ENCODE peak calls at places on chromosomes 2 and 18, in seven cellular contexts. One of them, this sample, is unnamed.

GRCh38 chr18:486929-487328 is 13.6 kb downstream of the COLEC12 start:
- DNase-seq in NCI-H2081: no peak
- DNase-seq in T-helper 2 cell treated with Interferon-gamma antibody and Interleukin-4, amounts not matched to agents 5 μg/mL and 100 μg/mL, for 36 hours: no peak
- DNase-seq in T follicular helper cell: no peak
- DNase-seq in activated gamma-delta T cell treated with anti-CD3 and anti-CD28 coated beads, Interleukin-2, amount 50 U/mL, for 16 hours: no peak
- DNase-seq in Right ventricle myocardium inferior: no peak
- DNase-seq in Ammon's horn: no peak
- DNase-seq in this sample: no peak

GRCh38 chr2:229858351-229858750 is 63.5 kb downstream of the TRIP12 start:
- DNase-seq in NCI-H2081: no peak
- DNase-seq in activated gamma-delta T cell treated with anti-CD3 and anti-CD28 coated beads, Interleukin-2, amount 50 U/mL, for 16 hours: no peak
- DNase-seq in Right ventricle myocardium inferior: no peak
- DNase-seq in T-helper 2 cell treated with Interferon-gamma antibody and Interleukin-4, amounts not matched to agents 5 μg/mL and 100 μg/mL, for 36 hours: no peak
- DNase-seq in Ammon's horn: no peak
- DNase-seq in T follicular helper cell: no peak
- DNase-seq in this sample: no peak

GRCh38 chr2:26727641-26728561 is 35.4 kb downstream of the KCNK3 start:
- DNase-seq in activated gamma-delta T cell treated with anti-CD3 and anti-CD28 coated beads, Interleukin-2, amount 50 U/mL, for 16 hours: no peak
- DNase-seq in Right ventricle myocardium inferior: no peak
- DNase-seq in Ammon's horn: no peak
- DNase-seq in T-helper 2 cell treated with Interferon-gamma antibody and Interleukin-4, amounts not matched to agents 5 μg/mL and 100 μg/mL, for 36 hours: no peak
- DNase-seq in NCI-H2081: no peak
- DNase-seq in T follicular helper cell: no peak
- DNase-seq in this sample: no peak

GRCh38 chr2:15940661-15941482 is 522 bp downstream of the MYCN start:
- DNase-seq in NCI-H2081: no peak
- DNase-seq in Ammon's horn: no peak
- DNase-seq in activated gamma-delta T cell treated with anti-CD3 and anti-CD28 coated beads, Interleukin-2, amount 50 U/mL, for 16 hours: no peak
- DNase-seq in Right ventricle myocardium inferior: no peak
- DNase-seq in T follicular helper cell: no peak
- DNase-seq in T-helper 2 cell treated with Interferon-gamma antibody and Interleukin-4, amounts not matched to agents 5 μg/mL and 100 μg/mL, for 36 hours: no peak
- DNase-seq in this sample: no peak

GRCh38 chr2:214484701-214485100 is 73.8 kb downstream of the VWC2L start:
- DNase-seq in T-helper 2 cell treated with Interferon-gamma antibody and Interleukin-4, amounts not matched to agents 5 μg/mL and 100 μg/mL, for 36 hours: no peak
- DNase-seq in Ammon's horn: no peak
- DNase-seq in activated gamma-delta T cell treated with anti-CD3 and anti-CD28 coated beads, Interleukin-2, amount 50 U/mL, for 16 hours: no peak
- DNase-seq in T follicular helper cell: no peak
- DNase-seq in Right ventricle myocardium inferior: no peak
- DNase-seq in NCI-H2081: no peak
- DNase-seq in this sample: no peak

GRCh38 chr2:46122971-46123365 is 174.2 kb upstream of the EPAS1 start:
- DNase-seq in Right ventricle myocardium inferior: no peak
- DNase-seq in NCI-H2081: no peak
- DNase-seq in activated gamma-delta T cell treated with anti-CD3 and anti-CD28 coated beads, Interleukin-2, amount 50 U/mL, for 16 hours: no peak
- DNase-seq in Ammon's horn: no peak
- DNase-seq in T-helper 2 cell treated with Interferon-gamma antibody and Interleukin-4, amounts not matched to agents 5 μg/mL and 100 μg/mL, for 36 hours: no peak
- DNase-seq in T follicular helper cell: no peak
- DNase-seq in this sample: no peak

GRCh38 chr18:5158171-5158570 is 38.9 kb downstream of the AKAIN1 start:
- DNase-seq in NCI-H2081: no peak
- DNase-seq in Ammon's horn: no peak
- DNase-seq in T-helper 2 cell treated with Interferon-gamma antibody and Interleukin-4, amounts not matched to agents 5 μg/mL and 100 μg/mL, for 36 hours: no peak
- DNase-seq in Right ventricle myocardium inferior: no peak
- DNase-seq in activated gamma-delta T cell treated with anti-CD3 and anti-CD28 coated beads, Interleukin-2, amount 50 U/mL, for 16 hours: no peak
- DNase-seq in T follicular helper cell: no peak
- DNase-seq in this sample: peak; percentile 51

GRCh38 chr2:172614932-172615331 is 59.0 kb downstream of the PDK1 start:
- DNase-seq in Ammon's horn: no peak
- DNase-seq in activated gamma-delta T cell treated with anti-CD3 and anti-CD28 coated beads, Interleukin-2, amount 50 U/mL, for 16 hours: no peak
- DNase-seq in T-helper 2 cell treated with Interferon-gamma antibody and Interleukin-4, amounts not matched to agents 5 μg/mL and 100 μg/mL, for 36 hours: no peak
- DNase-seq in T follicular helper cell: no peak
- DNase-seq in Right ventricle myocardium inferior: no peak
- DNase-seq in NCI-H2081: no peak
- DNase-seq in this sample: peak; percentile 10

GRCh38 chr18:13199169-13199568 is 19.4 kb upstream of the LDLRAD4 start:
- DNase-seq in NCI-H2081: no peak
- DNase-seq in T follicular helper cell: no peak
- DNase-seq in Right ventricle myocardium inferior: no peak
- DNase-seq in activated gamma-delta T cell treated with anti-CD3 and anti-CD28 coated beads, Interleukin-2, amount 50 U/mL, for 16 hours: no peak
- DNase-seq in Ammon's horn: no peak
- DNase-seq in T-helper 2 cell treated with Interferon-gamma antibody and Interleukin-4, amounts not matched to agents 5 μg/mL and 100 μg/mL, for 36 hours: no peak
- DNase-seq in this sample: no peak

GRCh38 chr18:75198046-75198445 is 10.9 kb downstream of the PTGR3 start:
- DNase-seq in T-helper 2 cell treated with Interferon-gamma antibody and Interleukin-4, amounts not matched to agents 5 μg/mL and 100 μg/mL, for 36 hours: no peak
- DNase-seq in T follicular helper cell: no peak
- DNase-seq in activated gamma-delta T cell treated with anti-CD3 and anti-CD28 coated beads, Interleukin-2, amount 50 U/mL, for 16 hours: no peak
- DNase-seq in Ammon's horn: no peak
- DNase-seq in Right ventricle myocardium inferior: no peak
- DNase-seq in NCI-H2081: no peak
- DNase-seq in this sample: no peak

This sample was measured in cerebellar cortex.